ENCODE peak calls at places on chromosomes 2 and 18, in four cellular contexts. K is AG04449, Y is K562, I is dorsolateral prefrontal cortex. Q is an unnamed sample.

GRCh38 chr18:73758446-73758845 is 389.2 kb downstream of the FBXO15 start:
- DNase-seq in K (no peak), Y (no peak), I (no peak), Q (no peak)

GRCh38 chr2:28340312-28341202 is 52.1 kb upstream of the FOSL2 start:
- DNase-seq in Y (no peak), K (no peak), I (no peak), Q (no peak)

GRCh38 chr2:112685167-112685884 is 35.5 kb upstream of the NT5DC4 start:
- DNase-seq in K (no peak), I (no peak), Y (no peak), Q (no peak)

GRCh38 chr2:28435796-28436425 is 43.3 kb downstream of the FOSL2 start:
- DNase-seq in I (no peak), K (no peak), Y (no peak), Q (no peak)

GRCh38 chr2:168293766-168294165 is 46.4 kb upstream of the STK39 start:
- DNase-seq in K (no peak), Y (no peak), I (no peak), Q (peak)

GRCh38 chr2:234419726-234420125 is 77.2 kb downstream of the ARL4C start:
- DNase-seq in Y (no peak), I (no peak), K (no peak), Q (no peak)

GRCh38 chr2:207879536-207879935 is 109.8 kb upstream of the FZD5 start:
- DNase-seq in I (no peak), K (no peak), Y (no peak), Q (peak)

GRCh38 chr2:217248312-217248935 is 388.6 kb upstream of the TNP1 start:
- DNase-seq in Y (no peak), K (no peak), I (peak), Q (peak)

GRCh38 chr2:151575338-151575737 is 158.9 kb downstream of the NEB start:
- DNase-seq in Y (no peak), K (no peak), I (no peak), Q (peak)

GRCh38 chr2:176464886-176465564 is 195.8 kb downstream of the MTX2 start:
- DNase-seq in Y (no peak), I (no peak), K (no peak), Q (no peak)

GRCh38 chr2:28391564-28392296 is 928 bp upstream of the FOSL2 start:
- DNase-seq in Y (peak), K (no peak), I (no peak), Q (peak)

GRCh38 chr2:191023235-191023679 is 9.3 kb upstream of the STAT1 start:
- DNase-seq in K (no peak), Y (peak), I (no peak), Q (no peak)

GRCh38 chr2:170221317-170222288 is 43.7 kb downstream of the MYO3B start:
- DNase-seq in Y (no peak), I (no peak), K (no peak), Q (no peak)

GRCh38 chr18:72847134-72847533 is 20.7 kb downstream of the NETO1 start:
- DNase-seq in Y (no peak), K (no peak), I (no peak), Q (peak)

GRCh38 chr2:12227941-12228608 is 481.6 kb downstream of the LPIN1 start:
- DNase-seq in K (peak), I (no peak), Y (no peak), Q (no peak)

GRCh38 chr2:70029814-70030409 is 57.4 kb upstream of the PCBP1 start:
- DNase-seq in K (no peak), I (no peak), Y (peak), Q (peak)

GRCh38 chr2:19796036-19796703 is 105.6 kb downstream of the TTC32 start:
- DNase-seq in Y (no peak), K (peak), I (no peak), Q (no peak)

GRCh38 chr2:218230882-218231281 is 13.9 kb downstream of the ARPC2 start:
- DNase-seq in I (no peak), K (no peak), Y (peak), Q (peak)

GRCh38 chr2:232502901-232503791 is 15.5 kb upstream of the ECEL1 start:
- DNase-seq in Y (peak), I (no peak), K (no peak), Q (peak)

GRCh38 chr2:154484338-154485099 is 214.0 kb upstream of the KCNJ3 start:
- DNase-seq in I (no peak), K (no peak), Y (no peak), Q (peak)

GRCh38 chr2:67649331-67650071 is 252.4 kb downstream of the ETAA1 start:
- DNase-seq in Y (no peak), I (no peak), K (no peak), Q (peak)

GRCh38 chr2:76569819-76570218 is 859.1 kb upstream of the GCFC2 start:
- DNase-seq in Y (no peak), K (no peak), I (no peak), Q (no peak)

GRCh38 chr2:28360742-28361293 is 31.8 kb upstream of the FOSL2 start:
- DNase-seq in Y (peak), K (no peak), I (no peak), Q (peak)

GRCh38 chr2:229445013-229445412 is 173.9 kb upstream of the PID1 start:
- DNase-seq in I (peak), K (peak), Y (no peak), Q (peak)

GRCh38 chr2:84879595-84880394 is 1.1 kb downstream of the TRABD2A start:
- DNase-seq in I (no peak), K (no peak), Y (no peak), Q (no peak)

GRCh38 chr2:101341901-101342624 is 33.6 kb upstream of the RNF149 start:
- DNase-seq in K (no peak), Y (peak), I (peak), Q (peak)

DNA sequence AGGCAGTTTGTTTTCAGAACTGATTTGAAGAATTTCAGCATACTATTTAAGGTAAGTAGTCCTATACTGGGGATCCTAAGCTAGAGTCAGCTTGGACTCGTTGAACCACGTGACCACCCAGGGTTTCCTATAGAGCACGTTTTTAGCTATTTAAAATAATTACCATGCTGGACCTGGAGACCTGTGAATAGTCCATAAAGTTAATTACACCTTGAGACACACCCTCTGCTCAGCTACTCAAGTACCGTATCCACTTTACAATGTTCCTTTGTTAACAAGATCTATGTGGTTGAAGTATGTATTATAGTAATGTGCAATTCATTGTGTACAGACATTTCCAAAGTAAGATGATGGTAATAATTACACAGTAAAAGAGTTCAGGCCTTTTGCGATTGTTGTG is 67.6 kb downstream of the CRIM1 start:
- DNase-seq in I (no peak), Y (no peak), K (no peak), Q (no peak)
- H3K4me3 ChIP-seq in I (no peak), Y (no peak), K (no peak), Q (no peak)

GRCh38 chr2:78993518-78994148 is 31.9 kb upstream of the REG3G start:
- DNase-seq in I (no peak), K (no peak), Y (no peak), Q (no peak)
- H3K4me3 ChIP-seq in I (peak), K (no peak), Y (no peak), Q (no peak)

DNA sequence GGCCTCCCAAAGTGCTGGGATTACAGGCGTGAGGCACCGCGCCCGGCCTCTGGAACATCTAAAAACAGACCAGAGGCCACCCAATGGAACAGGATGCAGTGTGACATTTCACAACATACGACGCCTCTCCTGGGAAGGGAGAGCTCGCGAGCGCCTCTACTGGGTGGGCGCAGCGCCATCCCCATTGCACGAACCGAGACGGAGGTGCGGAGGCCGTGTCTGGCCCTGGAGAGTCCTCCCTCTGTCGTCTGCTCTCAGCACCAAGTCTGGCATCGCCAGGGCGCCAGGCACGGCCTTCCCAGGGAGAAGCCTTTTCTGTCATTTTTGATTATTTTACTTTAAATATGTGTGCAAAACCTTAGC is 9.4 kb upstream of the GBX2 start:
- DNase-seq in Y (peak), K (no peak), I (no peak), Q (peak)
- H3K4me3 ChIP-seq in Y (peak), K (peak), I (no peak), Q (no peak)

DNA sequence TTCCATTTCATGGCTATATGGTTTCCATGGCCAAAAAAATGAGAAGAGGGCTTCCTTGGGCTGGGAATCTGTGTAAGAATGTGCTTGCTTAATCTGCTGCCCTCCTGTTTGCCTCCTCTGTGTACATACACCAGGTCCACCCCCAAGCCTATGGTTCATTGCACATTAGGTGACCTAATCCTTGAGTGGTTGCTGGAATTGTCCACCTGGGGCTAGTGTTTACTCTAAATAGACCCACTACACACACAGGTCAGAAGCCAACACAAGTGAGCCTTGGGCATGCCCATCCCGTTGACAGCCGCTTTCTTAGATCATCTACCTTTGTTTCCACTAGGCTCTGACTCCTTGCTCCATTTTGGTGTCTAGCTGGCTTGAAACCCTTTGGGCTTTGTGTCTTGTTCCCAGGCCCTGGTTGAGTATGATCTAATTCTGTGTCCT is 59.2 kb upstream of the ATL2 start:
- DNase-seq in I (no peak), K (no peak), Y (no peak), Q (no peak)
- H3K4me3 ChIP-seq in I (no peak), K (no peak), Y (no peak), Q (no peak)

DNA sequence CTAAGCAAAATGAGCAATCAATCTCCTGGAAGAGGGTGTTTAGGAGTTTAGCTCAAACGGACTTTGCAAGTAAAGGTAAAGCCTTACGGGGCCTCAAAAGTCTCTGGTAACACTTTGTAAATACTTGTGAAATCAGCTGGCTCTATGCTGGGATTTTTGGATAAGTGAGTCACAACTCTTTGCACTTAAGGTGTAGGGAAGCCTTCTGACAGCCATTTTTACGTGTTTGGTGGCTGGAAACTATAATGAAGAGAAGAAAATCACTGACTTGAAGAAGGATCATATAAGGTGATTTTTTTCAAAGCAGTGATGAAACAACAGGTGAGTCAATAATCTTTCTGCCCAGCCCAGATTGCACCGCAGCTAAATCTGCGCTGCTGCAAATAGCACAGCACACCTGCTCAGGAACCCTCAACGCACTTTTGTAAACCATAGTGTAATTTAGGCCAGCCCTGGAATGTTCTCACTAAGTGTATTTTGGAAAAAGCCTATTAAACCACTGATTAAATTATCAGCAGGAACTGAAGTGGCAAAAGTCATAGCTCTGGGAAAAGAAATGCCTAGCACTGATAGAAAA is 218.8 kb downstream of the AGPS start:
- DNase-seq in K (no peak), I (no peak), Y (no peak), Q (peak)
- H3K4me3 ChIP-seq in K (no peak), I (no peak), Y (no peak), Q (no peak)

GRCh38 chr2:153354406-153354805 is 124.2 kb downstream of the RPRM start:
- DNase-seq in Y (no peak), I (no peak), K (no peak), Q (no peak)

DNA sequence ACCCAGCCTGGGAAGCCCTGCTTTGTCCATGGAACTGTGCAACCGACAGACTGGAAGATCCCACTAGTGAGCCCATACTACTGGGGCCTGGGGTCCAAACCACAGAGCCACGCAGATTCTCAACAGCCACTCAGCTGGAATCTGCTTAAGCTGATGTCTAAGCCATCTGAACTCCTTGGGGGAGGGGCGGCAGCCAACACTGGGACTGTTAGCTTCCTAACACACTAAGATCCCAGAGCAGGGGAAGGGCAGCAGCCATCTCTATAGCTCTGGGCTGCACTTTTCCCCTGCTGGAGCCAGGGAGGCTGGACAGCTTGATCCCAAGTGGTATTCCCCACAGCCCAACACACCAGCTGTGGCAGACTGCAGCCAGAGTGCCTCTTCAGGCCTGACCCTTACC is 118.3 kb downstream of the RPRM start:
- DNase-seq in Y (no peak), K (no peak), I (no peak), Q (peak)
- H3K4me3 ChIP-seq in Y (no peak), K (no peak), I (no peak), Q (no peak)

GRCh38 chr18:58544616-58545337 is 84.1 kb downstream of the ALPK2 start:
- DNase-seq in I (no peak), K (no peak), Y (no peak), Q (no peak)
- H3K4me3 ChIP-seq in I (no peak), K (no peak), Y (no peak), Q (no peak)

DNA sequence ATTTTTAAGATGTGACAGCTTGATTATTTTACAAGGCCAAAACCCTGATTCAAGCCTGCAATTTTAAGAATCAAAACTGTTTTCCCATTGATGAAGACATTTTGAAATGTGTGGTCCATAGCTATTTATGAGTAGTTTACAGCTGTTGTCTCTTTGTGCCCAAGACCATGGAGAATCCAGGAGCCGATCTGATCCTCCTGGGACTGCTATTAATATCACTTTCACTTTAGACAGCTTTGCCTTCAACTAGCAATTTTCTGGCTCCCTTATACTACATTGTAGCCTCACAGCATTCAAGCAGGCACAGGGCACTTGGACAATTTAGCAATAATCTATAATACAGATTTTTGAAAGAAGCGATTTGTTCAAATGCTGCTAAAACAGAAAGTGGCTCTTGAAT is 172.9 kb downstream of the SLC8A1 start:
- DNase-seq in Y (no peak), K (no peak), I (no peak), Q (no peak)
- H3K4me3 ChIP-seq in Y (no peak), K (no peak), I (peak), Q (no peak)

Q was measured in mesendoderm.